ENCODE peak calls at places on chromosomes 12 and 14, in seven cellular contexts. Y is K562, X is tibial nerve, J is upper lobe of left lung, W is HepG2, F is stomach, G is A549. L is an unnamed sample.

GRCh38 chr12:123938679-123939480 is 33.8 kb downstream of the CCDC92 start:
- DNase-seq in J (no peak), F (no peak), G (peak; percentile 17), W (no peak), X (no peak), Y (peak; percentile 55), L (no peak)

GRCh38 chr12:19852100-19852855 is 413.0 kb downstream of the AEBP2 start:
- DNase-seq in X (no peak), F (no peak), W (no peak), J (no peak), Y (no peak), G (no peak), L (no peak)

GRCh38 chr14:70670992-70671651 is 29.4 kb downstream of the TTC9 start:
- DNase-seq in W (no peak), X (no peak), F (no peak), Y (no peak), G (no peak), J (no peak), L (no peak)

GRCh38 chr12:11513288-11513687 is 117.9 kb upstream of the PRB2 start:
- DNase-seq in F (no peak), G (peak; percentile 35), W (peak; percentile 18), Y (peak; percentile 7), J (no peak), X (no peak), L (no peak)

GRCh38 chr12:109517619-109518018 is 40.2 kb downstream of the UBE3B start:
- DNase-seq in F (no peak), J (no peak), Y (no peak), W (no peak), G (no peak), X (no peak), L (no peak)

GRCh38 chr14:104383931-104384775 is 195.4 kb upstream of the C14orf180 start:
- DNase-seq in W (no peak), J (peak; percentile 57), Y (no peak), G (no peak), F (no peak), X (no peak), L (peak; percentile 52)

GRCh38 chr12:84911331-84912190 is 1.0 kb downstream of the SLC6A15 start:
- DNase-seq in J (peak; percentile 77), F (no peak), G (peak; percentile 72), Y (no peak), X (peak; percentile 30), W (no peak), L (no peak)

GRCh38 chr14:105088812-105089745 is 23.8 kb upstream of the GPR132 start:
- DNase-seq in F (peak; percentile 22), X (no peak), W (no peak), J (no peak), G (peak; percentile 65), Y (no peak), L (peak; percentile 66)

GRCh38 chr14:71650187-71650586 is 282.0 kb upstream of the RGS6 start:
- DNase-seq in W (no peak), Y (no peak), X (no peak), J (no peak), G (no peak), F (no peak), L (no peak)

GRCh38 chr12:68405292-68405900 is 73.2 kb upstream of the MDM1 start:
- DNase-seq in J (no peak), G (peak; percentile 36), X (peak; percentile 27), W (no peak), F (no peak), Y (no peak), L (no peak)

GRCh38 chr12:100862600-100863149 is 68.1 kb downstream of the ANO4 start:
- DNase-seq in W (no peak), X (no peak), Y (no peak), J (no peak), G (no peak), F (no peak), L (no peak)

GRCh38 chr12:84877340-84877739 is 35.3 kb downstream of the SLC6A15 start:
- DNase-seq in W (no peak), Y (no peak), J (no peak), G (no peak), X (no peak), F (no peak), L (no peak)

GRCh38 chr14:96752156-96752555 is 45.0 kb upstream of the VRK1 start:
- DNase-seq in X (no peak), Y (no peak), G (no peak), J (no peak), F (no peak), W (no peak), L (peak; percentile 21)

GRCh38 chr12:62724947-62725447 is 210.0 kb downstream of the PPM1H start:
- DNase-seq in X (no peak), Y (peak; percentile 34), W (peak; percentile 6), F (peak; percentile 67), G (peak; percentile 97), J (no peak), L (no peak)

GRCh38 chr14:102786758-102787157 is 9.5 kb downstream of the TRAF3 start:
- DNase-seq in J (no peak), G (no peak), F (no peak), X (no peak), W (no peak), Y (no peak), L (no peak)

GRCh38 chr12:92362785-92363184 is 217.1 kb upstream of the BTG1 start:
- DNase-seq in G (no peak), Y (no peak), X (no peak), J (no peak), F (no peak), W (no peak), L (no peak)

GRCh38 chr14:100571837-100572236 is 15.4 kb downstream of the BEGAIN start:
- DNase-seq in F (no peak), J (peak; percentile 53), G (no peak), W (no peak), Y (no peak), X (no peak), L (no peak)

GRCh38 chr14:76257842-76258397 is 106.2 kb downstream of the GPATCH2L start:
- DNase-seq in X (no peak), J (no peak), Y (peak; percentile 87), F (no peak), W (no peak), G (no peak), L (no peak)

GRCh38 chr12:52291267-52291935 is at the start of gene KRT81:
- DNase-seq in Y (no peak), X (no peak), J (peak; percentile 38), G (no peak), F (peak; percentile 11), W (no peak), L (no peak)

GRCh38 chr14:99686557-99687283 is 2.6 kb downstream of the CYP46A1 start:
- DNase-seq in F (no peak), W (no peak), Y (no peak), X (no peak), G (no peak), J (no peak), L (peak; percentile 56)

GRCh38 chr12:98509063-98509462 is 6.3 kb upstream of the TMPO start:
- DNase-seq in J (no peak), W (peak; percentile 20), G (no peak), Y (no peak), F (no peak), X (no peak), L (no peak)

GRCh38 chr12:79086546-79086945 is 222.0 kb downstream of the SYT1 start:
- DNase-seq in J (no peak), G (no peak), Y (no peak), W (no peak), X (no peak), F (no peak), L (no peak)

GRCh38 chr12:93877446-93877845 is 200.3 kb downstream of the CRADD start:
- DNase-seq in F (no peak), J (no peak), W (no peak), G (no peak), Y (no peak), X (no peak), L (no peak)

GRCh38 chr12:32155911-32156585 is 49.4 kb downstream of the BICD1 start:
- DNase-seq in F (no peak), G (no peak), X (no peak), J (no peak), W (no peak), Y (peak; percentile 42), L (no peak)

GRCh38 chr14:58535084-58535483 is 102.7 kb upstream of the DACT1 start:
- DNase-seq in X (no peak), W (no peak), F (no peak), J (no peak), Y (no peak), G (no peak), L (no peak)

GRCh38 chr12:53561590-53561953 is 54.3 kb upstream of the NPFF start:
- DNase-seq in W (peak; percentile 56), G (peak; percentile 88), X (no peak), J (no peak), Y (no peak), F (no peak), L (no peak)

GRCh38 chr12:6312529-6313325 is 2.2 kb downstream of the PLEKHG6 start:
- DNase-seq in F (peak; percentile 84), J (peak; percentile 61), G (no peak), X (no peak), Y (no peak), W (no peak), L (peak; percentile 68)

GRCh38 chr12:7131502-7131866 is 1.3 kb downstream of the CLSTN3 start:
- DNase-seq in Y (no peak), X (no peak), W (no peak), G (no peak), J (no peak), F (no peak), L (no peak)

GRCh38 chr12:4707306-4707705 is 12.9 kb upstream of the GALNT8 start:
- DNase-seq in F (no peak), Y (no peak), W (no peak), G (no peak), X (no peak), J (no peak), L (no peak)

GRCh38 chr14:61266436-61267220 is 14.5 kb downstream of the TMEM30B start:
- DNase-seq in J (no peak), X (no peak), W (no peak), G (no peak), Y (no peak), F (no peak), L (no peak)
- H3K4me1 ChIP-seq in J (peaks cover 5% of the 10 kb centered on the region), X (no peaks in the 10 kb centered on the region), W (peaks cover 14% of the 10 kb centered on the region), G (no peaks in the 10 kb centered on the region), Y (no peaks in the 10 kb centered on the region), F (no peaks in the 10 kb centered on the region), L (peaks cover 5% of the 10 kb centered on the region)

DNA sequence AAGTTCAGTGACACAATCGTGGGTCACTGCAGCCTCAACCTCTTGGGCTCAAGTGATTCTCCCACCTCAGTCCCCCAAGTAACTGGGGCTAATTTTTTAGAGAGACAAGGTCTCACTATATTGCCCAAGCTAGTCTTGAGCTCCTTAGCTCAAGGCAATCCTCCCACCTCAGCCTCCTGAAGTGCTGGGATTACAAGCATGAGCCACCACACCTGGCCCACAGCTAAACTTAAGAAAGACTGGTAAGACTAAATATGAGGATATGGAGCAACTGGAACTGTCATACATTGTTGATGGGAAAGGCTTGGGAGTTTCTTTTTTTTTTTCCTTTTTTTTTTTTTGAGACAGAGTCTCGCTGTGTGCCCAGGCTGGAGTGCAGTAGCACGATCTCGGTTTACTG is 34.0 kb downstream of the VRTN start:
- DNase-seq in J (no peak), X (no peak), G (no peak), W (no peak), F (no peak), Y (no peak), L (no peak)
- TF ChIP-seq EP300 in J (no peak), X (no peak), G (no peak), W (no peak), F (no peak), Y (no peak), L (no peak)

GRCh38 chr12:104521731-104522130 is 65.0 kb downstream of the CHST11 start:
- DNase-seq in W (no peak), G (no peak), F (no peak), X (no peak), Y (no peak), J (no peak), L (no peak)
- H3K4me1 ChIP-seq in W (no peaks in the 10 kb centered on the region), G (peaks cover 23% of the 10 kb centered on the region), F (peaks cover 19% of the 10 kb centered on the region), X (no peaks in the 10 kb centered on the region), Y (no peaks in the 10 kb centered on the region), J (peaks cover 39% of the 10 kb centered on the region), L (peaks cover 6% of the 10 kb centered on the region)

GRCh38 chr14:61355892-61356325 is 34.5 kb downstream of the PRKCH start:
- DNase-seq in G (peak; percentile 57), X (no peak), F (no peak), J (no peak), Y (no peak), W (peak; percentile 1), L (peak; percentile 70)
- TF ChIP-seq EP300 in G (no peak), X (no peak), F (peak; percentile 42), J (peak; percentile 96), Y (no peak), W (no peak), L (no peak)